ENCODE peak calls at places on chromosome 17, in four cellular contexts. Z, C, W and Q are unnamed samples. For H3K27me3 and H3K4me1, the result is how much of the 10 kb centered on the place peaks cover.

GRCh38 chr17:51430581-51430980 is 170.2 kb downstream of the UTP18 start:
- DNase-seq in Z (no peak), C (no peak), W (no peak), Q (no peak)

GRCh38 chr17:30590086-30590485 is 112.9 kb downstream of the GOSR1 start:
- DNase-seq in Z (no peak), C (no peak), W (no peak), Q (no peak)

GRCh38 chr17:45224671-45225050 is 3.0 kb downstream of the FMNL1 start:
- DNase-seq in Z (no peak), C (no peak), W (no peak), Q (no peak)

GRCh38 chr17:36808181-36808661 is 129.1 kb upstream of the LHX1 start:
- DNase-seq in Z (peak), C (no peak), W (no peak), Q (peak)

GRCh38 chr17:27631409-27631755 is 394 bp downstream of the LGALS9 start:
- DNase-seq in Z (no peak), C (no peak), W (peak), Q (no peak)

GRCh38 chr17:55314061-55314783 is 49.5 kb downstream of the HLF start:
- DNase-seq in Z (no peak), C (no peak), W (no peak), Q (no peak)

GRCh38 chr17:7477392-7478275 is 1.8 kb downstream of the ZBTB4 start:
- DNase-seq in Z (no peak), C (peak), W (no peak), Q (no peak)

GRCh38 chr17:65163990-65164495 is 26.9 kb downstream of the RGS9 start:
- DNase-seq in Z (peak), C (peak), W (peak), Q (no peak)

GRCh38 chr17:81868674-81869220 is 2.4 kb downstream of the ARHGDIA start:
- DNase-seq in Z (peak), C (peak), W (peak), Q (no peak)

GRCh38 chr17:39744075-39744835 is 6.5 kb downstream of the GRB7 start:
- DNase-seq in Z (no peak), C (no peak), W (no peak), Q (no peak)

GRCh38 chr17:73604476-73604875 is 39.8 kb downstream of the SDK2 start:
- DNase-seq in Z (no peak), C (no peak), W (no peak), Q (no peak)

GRCh38 chr17:30377574-30377973 is 1.2 kb upstream of the CPD start:
- DNase-seq in Z (no peak), C (no peak), W (no peak), Q (no peak)

GRCh38 chr17:76805319-76805718 is 62.9 kb upstream of the MGAT5B start:
- DNase-seq in Z (no peak), C (peak), W (no peak), Q (no peak)

GRCh38 chr17:70519300-70519699 is 350.0 kb downstream of the KCNJ2 start:
- DNase-seq in Z (no peak), C (no peak), W (no peak), Q (no peak)

GRCh38 chr17:8500609-8501008 is 64.9 kb downstream of the NDEL1 start:
- DNase-seq in Z (no peak), C (no peak), W (no peak), Q (no peak)

GRCh38 chr17:41415411-41415810 is 9.0 kb downstream of the KRT37 start:
- DNase-seq in Z (no peak), C (no peak), W (no peak), Q (no peak)

GRCh38 chr17:75601057-75601987 is 13.7 kb downstream of the MYO15B start:
- DNase-seq in Z (peak), C (peak), W (peak), Q (peak)

GRCh38 chr17:14428640-14429029 is 127.8 kb downstream of the HS3ST3B1 start:
- DNase-seq in Z (no peak), C (no peak), W (peak), Q (no peak)

GRCh38 chr17:72571813-72572396 is 451.1 kb downstream of the SOX9 start:
- DNase-seq in Z (peak), C (no peak), W (no peak), Q (no peak)

GRCh38 chr17:62162898-62163297 is 97.8 kb upstream of the MED13 start:
- DNase-seq in Z (no peak), C (no peak), W (no peak), Q (no peak)

GRCh38 chr17:76232342-76232741 is 8.0 kb downstream of the RNF157 start:
- DNase-seq in Z (no peak), C (peak), W (no peak), Q (no peak)

GRCh38 chr17:40371261-40371929 is 6.9 kb upstream of the GJD3 start:
- DNase-seq in Z (peak), C (no peak), W (no peak), Q (no peak)

GRCh38 chr17:13266596-13266995 is 248.8 kb upstream of the ELAC2 start:
- DNase-seq in Z (peak), C (no peak), W (no peak), Q (no peak)

GRCh38 chr17:36899250-36900129 is 37.8 kb upstream of the LHX1 start:
- DNase-seq in Z (peak), C (no peak), W (no peak), Q (no peak)

GRCh38 chr17:61313515-61314326 is 85.9 kb upstream of the TBX2 start:
- DNase-seq in Z (no peak), C (no peak), W (no peak), Q (no peak)

GRCh38 chr17:68248199-68248825 is 469 bp downstream of the AMZ2 start:
- DNase-seq in Z (no peak), C (peak), W (no peak), Q (no peak)

GRCh38 chr17:51298508-51299371 is 38.4 kb downstream of the UTP18 start:
- DNase-seq in Z (peak), C (peak), W (no peak), Q (no peak)

GRCh38 chr17:40317880-40318834 is 9.2 kb downstream of the RARA start:
- DNase-seq in Z (peak), C (peak), W (peak), Q (peak)

GRCh38 chr17:34305606-34306005 is 13.6 kb upstream of the CCL8 start:
- DNase-seq in Z (no peak), C (no peak), W (no peak), Q (no peak)

GRCh38 chr17:82782657-82783207 is 30.9 kb downstream of the TBCD start:
- DNase-seq in Z (no peak), C (no peak), W (no peak), Q (no peak)

GRCh38 chr17:72122336-72122667 is 1.5 kb downstream of the SOX9 start:
- DNase-seq in Z (no peak), C (no peak), W (no peak), Q (no peak)

GRCh38 chr17:45138911-45139532 is 3.5 kb downstream of the ACBD4 start:
- DNase-seq in Z (peak), C (no peak), W (no peak), Q (no peak)

GRCh38 chr17:53627511-53627910 is 195.2 kb upstream of the KIF2B start:
- DNase-seq in Z (no peak), C (peak), W (no peak), Q (no peak)

GRCh38 chr17:82152556-82153294 is 54.7 kb upstream of the FASN start:
- DNase-seq in Z (no peak), C (no peak), W (no peak), Q (peak)

GRCh38 chr17:7021993-7022778 is 664 bp upstream of the BCL6B start:
- DNase-seq in Z (peak), C (peak), W (peak), Q (peak)

GRCh38 chr17:45370949-45371413 is 54.2 kb upstream of the MAP3K14 start:
- DNase-seq in Z (no peak), C (peak), W (peak), Q (no peak)

GRCh38 chr17:80386341-80386740 is 28.6 kb upstream of the ENDOV start:
- DNase-seq in Z (no peak), C (no peak), W (no peak), Q (no peak)
- H3K27ac ChIP-seq in Z (no peak), C (no peak), W (no peak), Q (no peak)

GRCh38 chr17:58316260-58316960 is 12.2 kb downstream of the TSPOAP1 start:
- DNase-seq in Z (no peak), C (no peak), W (peak), Q (peak)
- H3K27me3 ChIP-seq in Z (under half), C (under half), W (under half), Q (under half)

DNA sequence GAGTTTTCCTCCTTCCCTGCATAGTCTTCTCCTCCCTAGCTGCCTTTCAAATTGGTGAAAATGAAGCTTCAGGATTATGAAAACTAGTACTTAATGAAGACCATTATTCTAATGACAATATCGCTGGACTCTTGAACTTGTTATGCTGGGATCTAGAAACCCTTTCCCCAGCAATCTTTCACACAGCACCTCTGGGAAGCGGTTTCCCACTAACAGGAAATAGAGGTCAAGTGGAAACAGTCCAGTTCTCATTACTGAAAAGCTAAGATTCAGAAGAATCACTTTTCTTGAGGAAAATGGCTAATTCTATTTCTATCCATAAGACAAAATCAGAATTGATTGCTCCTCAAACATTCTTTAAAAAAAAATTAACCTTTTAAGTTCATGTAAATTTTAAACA is 2.0 kb upstream of the VEZF1 start:
- DNase-seq in Z (no peak), C (no peak), W (no peak), Q (no peak)
- H3K4me1 ChIP-seq in Z (under half), C (under half), W (under half), Q (under half)

GRCh38 chr17:2264023-2264860 is 39.3 kb downstream of the SMG6 start:
- DNase-seq in Z (no peak), C (peak), W (peak), Q (no peak)
- H3K27ac ChIP-seq in Z (no peak), C (peak), W (peak), Q (no peak)

GRCh38 chr17:79389896-79390295 is 221.0 kb downstream of the RBFOX3 start:
- DNase-seq in Z (no peak), C (no peak), W (no peak), Q (no peak)
- H3K27me3 ChIP-seq in Z (under half), C (under half), W (under half), Q (under half)

GRCh38 chr17:63694229-63694973 is 5.5 kb downstream of the LIMD2 start:
- DNase-seq in Z (peak), C (no peak), W (no peak), Q (no peak)

GRCh38 chr17:63693411-63694113 is 6.4 kb downstream of the LIMD2 start:
- DNase-seq in Z (no peak), C (no peak), W (no peak), Q (no peak)

GRCh38 chr17:63694974-63695773 is 4.8 kb downstream of the LIMD2 start:
- DNase-seq in Z (no peak), C (no peak), W (no peak), Q (no peak)

GRCh38 chr17:63689479-63689878 is 10.4 kb downstream of the LIMD2 start:
- DNase-seq in Z (no peak), C (no peak), W (no peak), Q (no peak)

GRCh38 chr17:63692195-63692816 is 7.6 kb downstream of the LIMD2 start:
- DNase-seq in Z (no peak), C (no peak), W (no peak), Q (no peak)
- H3K4me1 ChIP-seq in Z (under half), C (under half), W (under half), Q (under half)